ENCODE peak calls at places on chromosomes 16 and 17, in eight cellular contexts. One of them, this sample, is unnamed.

GRCh38 chr17:9902116-9902515 is 3.0 kb downstream of the RCVRN start:
- DNase-seq in lung: no peak
- DNase-seq in GM23248: no peak
- DNase-seq in tibial artery: no peak
- DNase-seq in neuronal stem cell: no peak
- DNase-seq in upper lobe of right lung: no peak
- DNase-seq in pancreas: no peak
- DNase-seq in adrenal gland: no peak
- DNase-seq in this sample: no peak

GRCh38 chr17:73772107-73772705 is 128.0 kb upstream of the SDK2 start:
- DNase-seq in adrenal gland: no peak
- DNase-seq in lung: no peak
- DNase-seq in neuronal stem cell: no peak
- DNase-seq in pancreas: no peak
- DNase-seq in upper lobe of right lung: no peak
- DNase-seq in GM23248: no peak
- DNase-seq in tibial artery: no peak
- DNase-seq in this sample: no peak

GRCh38 chr17:74639704-74640142 is 16.2 kb upstream of the CD300E start:
- DNase-seq in pancreas: no peak
- DNase-seq in lung: no peak
- DNase-seq in upper lobe of right lung: peak; percentile 45
- DNase-seq in tibial artery: peak; percentile 65
- DNase-seq in GM23248: no peak
- DNase-seq in neuronal stem cell: no peak
- DNase-seq in adrenal gland: no peak
- DNase-seq in this sample: no peak

GRCh38 chr17:83071365-83071764 is 8.0 kb upstream of the METRNL start:
- DNase-seq in adrenal gland: no peak
- DNase-seq in neuronal stem cell: no peak
- DNase-seq in pancreas: no peak
- DNase-seq in lung: no peak
- DNase-seq in tibial artery: no peak
- DNase-seq in upper lobe of right lung: no peak
- DNase-seq in GM23248: no peak
- DNase-seq in this sample: no peak

GRCh38 chr16:77896357-77896972 is 108.1 kb downstream of the VAT1L start:
- DNase-seq in GM23248: no peak
- DNase-seq in lung: no peak
- DNase-seq in tibial artery: no peak
- DNase-seq in neuronal stem cell: no peak
- DNase-seq in adrenal gland: peak; percentile 20
- DNase-seq in upper lobe of right lung: no peak
- DNase-seq in pancreas: no peak
- DNase-seq in this sample: no peak

GRCh38 chr17:11935734-11936406 is 61.4 kb downstream of the ZNF18 start:
- DNase-seq in GM23248: peak; percentile 40
- DNase-seq in pancreas: no peak
- DNase-seq in lung: peak; percentile 38
- DNase-seq in tibial artery: no peak
- DNase-seq in neuronal stem cell: peak; percentile 78
- DNase-seq in adrenal gland: peak; percentile 20
- DNase-seq in upper lobe of right lung: no peak
- DNase-seq in this sample: no peak

GRCh38 chr17:58378895-58379824 is 27.2 kb upstream of the SUPT4H1 start:
- DNase-seq in neuronal stem cell: no peak
- DNase-seq in adrenal gland: no peak
- DNase-seq in GM23248: no peak
- DNase-seq in tibial artery: no peak
- DNase-seq in upper lobe of right lung: no peak
- DNase-seq in pancreas: no peak
- DNase-seq in lung: no peak
- DNase-seq in this sample: no peak

GRCh38 chr17:48541574-48542113 is 3.3 kb downstream of the HOXB2 start:
- DNase-seq in adrenal gland: peak; percentile 72
- DNase-seq in lung: no peak
- DNase-seq in neuronal stem cell: no peak
- DNase-seq in pancreas: no peak
- DNase-seq in tibial artery: no peak
- DNase-seq in GM23248: peak; percentile 88
- DNase-seq in upper lobe of right lung: peak; percentile 69
- DNase-seq in this sample: peak; percentile 72

GRCh38 chr17:31401456-31402254 is 10.2 kb downstream of the RAB11FIP4 start:
- DNase-seq in pancreas: no peak
- DNase-seq in upper lobe of right lung: no peak
- DNase-seq in neuronal stem cell: no peak
- DNase-seq in tibial artery: peak; percentile 31
- DNase-seq in GM23248: no peak
- DNase-seq in lung: no peak
- DNase-seq in adrenal gland: peak; percentile 0
- DNase-seq in this sample: no peak

GRCh38 chr17:75756451-75757085 is 8.4 kb downstream of the GALK1 start:
- DNase-seq in neuronal stem cell: no peak
- DNase-seq in GM23248: no peak
- DNase-seq in upper lobe of right lung: no peak
- DNase-seq in lung: no peak
- DNase-seq in tibial artery: peak; percentile 62
- DNase-seq in pancreas: no peak
- DNase-seq in adrenal gland: no peak
- DNase-seq in this sample: no peak

GRCh38 chr17:48715496-48716399 is 6.6 kb downstream of the PRAC1 start:
- DNase-seq in neuronal stem cell: no peak
- DNase-seq in lung: no peak
- DNase-seq in adrenal gland: no peak
- DNase-seq in upper lobe of right lung: no peak
- DNase-seq in tibial artery: no peak
- DNase-seq in pancreas: no peak
- DNase-seq in GM23248: no peak
- DNase-seq in this sample: no peak

GRCh38 chr17:33696102-33696501 is 403.0 kb upstream of the ASIC2 start:
- DNase-seq in lung: no peak
- DNase-seq in upper lobe of right lung: no peak
- DNase-seq in pancreas: no peak
- DNase-seq in GM23248: no peak
- DNase-seq in adrenal gland: no peak
- DNase-seq in neuronal stem cell: no peak
- DNase-seq in tibial artery: no peak
- DNase-seq in this sample: no peak

GRCh38 chr16:12646490-12647274 is 157.0 kb downstream of the CPPED1 start:
- DNase-seq in upper lobe of right lung: no peak
- DNase-seq in tibial artery: no peak
- DNase-seq in lung: no peak
- DNase-seq in adrenal gland: no peak
- DNase-seq in pancreas: no peak
- DNase-seq in neuronal stem cell: no peak
- DNase-seq in GM23248: peak; percentile 38
- DNase-seq in this sample: no peak

GRCh38 chr16:9126609-9127008 is 35.2 kb downstream of the HAPSTR1 start:
- DNase-seq in adrenal gland: no peak
- DNase-seq in lung: peak; percentile 15
- DNase-seq in GM23248: no peak
- DNase-seq in neuronal stem cell: no peak
- DNase-seq in pancreas: no peak
- DNase-seq in tibial artery: no peak
- DNase-seq in upper lobe of right lung: no peak
- DNase-seq in this sample: no peak

GRCh38 chr16:9124908-9125584 is 33.6 kb downstream of the HAPSTR1 start:
- DNase-seq in tibial artery: no peak
- DNase-seq in pancreas: no peak
- DNase-seq in neuronal stem cell: no peak
- DNase-seq in GM23248: no peak
- DNase-seq in adrenal gland: no peak
- DNase-seq in upper lobe of right lung: no peak
- DNase-seq in lung: peak; percentile 27
- DNase-seq in this sample: no peak

GRCh38 chr16:9125658-9126492 is 34.4 kb downstream of the HAPSTR1 start:
- DNase-seq in neuronal stem cell: no peak
- DNase-seq in pancreas: no peak
- DNase-seq in GM23248: no peak
- DNase-seq in tibial artery: no peak
- DNase-seq in upper lobe of right lung: no peak
- DNase-seq in adrenal gland: no peak
- DNase-seq in lung: peak; percentile 17
- DNase-seq in this sample: no peak

GRCh38 chr16:9124444-9124843 is 33.0 kb downstream of the HAPSTR1 start:
- DNase-seq in upper lobe of right lung: no peak
- DNase-seq in adrenal gland: no peak
- DNase-seq in pancreas: no peak
- DNase-seq in tibial artery: no peak
- DNase-seq in GM23248: no peak
- DNase-seq in neuronal stem cell: no peak
- DNase-seq in lung: peak; percentile 22
- DNase-seq in this sample: no peak

GRCh38 chr16:9128346-9129342 is 37.2 kb downstream of the HAPSTR1 start:
- DNase-seq in adrenal gland: no peak
- DNase-seq in tibial artery: no peak
- DNase-seq in upper lobe of right lung: no peak
- DNase-seq in GM23248: no peak
- DNase-seq in neuronal stem cell: no peak
- DNase-seq in lung: peak; percentile 28
- DNase-seq in pancreas: no peak
- DNase-seq in this sample: no peak
- H3K27ac ChIP-seq in adrenal gland: no peak overlapping the region
- H3K27ac ChIP-seq in tibial artery: peak overlapping the region; percentile 40
- H3K27ac ChIP-seq in upper lobe of right lung: peak overlapping the region; percentile 9
- H3K27ac ChIP-seq in GM23248: peak overlapping the region; percentile 65
- H3K27ac ChIP-seq in neuronal stem cell: no peak overlapping the region
- H3K27ac ChIP-seq in lung: no peak overlapping the region
- H3K27ac ChIP-seq in pancreas: no peak overlapping the region
- H3K27ac ChIP-seq in this sample: no peak overlapping the region

GRCh38 chr17:45290269-45290765 is 26.5 kb downstream of the MAP3K14 start:
- DNase-seq in upper lobe of right lung: no peak
- DNase-seq in lung: no peak
- DNase-seq in GM23248: no peak
- DNase-seq in tibial artery: no peak
- DNase-seq in neuronal stem cell: no peak
- DNase-seq in pancreas: no peak
- DNase-seq in adrenal gland: peak; percentile 14
- DNase-seq in this sample: no peak
- H3K27me3 ChIP-seq in upper lobe of right lung: no peaks in the 10 kb centered on the region
- H3K27me3 ChIP-seq in lung: no peaks in the 10 kb centered on the region
- H3K27me3 ChIP-seq in GM23248: no peaks in the 10 kb centered on the region
- H3K27me3 ChIP-seq in tibial artery: no peaks in the 10 kb centered on the region
- H3K27me3 ChIP-seq in neuronal stem cell: no peaks in the 10 kb centered on the region
- H3K27me3 ChIP-seq in pancreas: no peaks in the 10 kb centered on the region
- H3K27me3 ChIP-seq in adrenal gland: no peaks in the 10 kb centered on the region
- H3K27me3 ChIP-seq in this sample: no peaks in the 10 kb centered on the region

GRCh38 chr17:64778102-64778366 is 115.9 kb upstream of the SMURF2 start:
- DNase-seq in GM23248: peak; percentile 15
- DNase-seq in pancreas: no peak
- DNase-seq in lung: no peak
- DNase-seq in tibial artery: no peak
- DNase-seq in adrenal gland: no peak
- DNase-seq in neuronal stem cell: no peak
- DNase-seq in upper lobe of right lung: no peak
- DNase-seq in this sample: no peak

GRCh38 chr17:64777413-64778101 is 115.5 kb upstream of the SMURF2 start:
- DNase-seq in neuronal stem cell: no peak
- DNase-seq in adrenal gland: peak; percentile 41
- DNase-seq in upper lobe of right lung: peak; percentile 80
- DNase-seq in pancreas: no peak
- DNase-seq in GM23248: no peak
- DNase-seq in tibial artery: peak; percentile 69
- DNase-seq in lung: no peak
- DNase-seq in this sample: no peak

GRCh38 chr17:64780096-64781012 is 118.2 kb upstream of the SMURF2 start:
- DNase-seq in upper lobe of right lung: peak; percentile 93
- DNase-seq in neuronal stem cell: no peak
- DNase-seq in adrenal gland: peak; percentile 56
- DNase-seq in lung: peak; percentile 83
- DNase-seq in pancreas: peak; percentile 83
- DNase-seq in tibial artery: peak; percentile 73
- DNase-seq in GM23248: peak; percentile 51
- DNase-seq in this sample: peak; percentile 48

GRCh38 chr17:64779344-64780095 is 117.4 kb upstream of the SMURF2 start:
- DNase-seq in lung: no peak
- DNase-seq in adrenal gland: no peak
- DNase-seq in neuronal stem cell: no peak
- DNase-seq in pancreas: no peak
- DNase-seq in tibial artery: peak; percentile 68
- DNase-seq in upper lobe of right lung: peak; percentile 75
- DNase-seq in GM23248: no peak
- DNase-seq in this sample: no peak

DNA sequence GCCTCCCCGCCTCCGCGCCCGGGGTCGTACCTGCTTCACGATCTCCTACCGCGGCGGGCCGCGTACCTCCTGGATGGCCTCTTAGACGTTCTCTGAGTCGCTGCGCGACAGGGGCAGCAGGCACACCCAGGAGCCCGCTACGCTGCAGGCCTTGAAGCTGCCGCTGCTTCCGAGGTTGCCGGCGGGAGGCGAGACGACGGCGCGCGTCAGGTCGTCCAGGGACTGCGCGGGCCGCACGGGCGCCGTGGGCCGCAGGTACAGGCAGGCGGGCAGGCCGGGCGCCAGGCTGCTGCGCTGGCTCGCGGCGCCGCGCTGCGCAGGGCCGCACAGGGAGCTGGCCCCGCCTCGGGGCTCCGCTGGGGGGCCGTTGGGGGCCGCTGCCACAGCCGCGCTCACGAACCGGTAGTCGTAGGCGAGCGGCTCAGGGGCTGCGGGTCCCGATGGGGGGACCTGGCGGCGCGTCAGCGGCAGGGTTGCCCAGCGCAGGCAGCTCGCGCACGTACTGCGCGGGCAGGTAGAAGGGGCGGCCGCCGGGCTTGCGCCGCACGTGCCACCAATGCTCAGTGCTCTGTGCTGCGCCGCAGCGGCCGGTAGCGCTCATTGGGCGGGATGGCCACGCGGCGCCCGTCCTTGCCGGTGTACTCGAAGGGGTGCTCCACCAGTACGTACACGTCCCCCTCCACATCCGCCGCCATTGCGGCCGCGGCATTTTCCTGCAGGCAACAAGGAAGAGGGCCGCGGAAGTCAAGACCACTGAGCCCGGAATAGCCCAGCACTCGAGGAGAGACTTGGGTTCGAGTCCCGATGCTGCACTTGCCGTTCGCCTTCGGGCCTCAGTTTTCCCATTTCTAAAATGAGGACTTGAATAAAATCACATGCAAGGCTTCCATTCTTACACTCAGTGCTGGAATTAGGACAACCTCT is 116.5 kb upstream of the SMURF2 start:
- DNase-seq in GM23248: peak; percentile 47
- DNase-seq in lung: no peak
- DNase-seq in neuronal stem cell: no peak
- DNase-seq in pancreas: peak; percentile 73
- DNase-seq in tibial artery: peak; percentile 67
- DNase-seq in upper lobe of right lung: peak; percentile 76
- DNase-seq in adrenal gland: no peak
- DNase-seq in this sample: no peak
- H3K27ac ChIP-seq in GM23248: no peak overlapping the region
- H3K27ac ChIP-seq in lung: peak overlapping the region; percentile 49
- H3K27ac ChIP-seq in neuronal stem cell: no peak overlapping the region
- H3K27ac ChIP-seq in pancreas: peak overlapping the region; percentile 50
- H3K27ac ChIP-seq in tibial artery: no peak overlapping the region
- H3K27ac ChIP-seq in upper lobe of right lung: peak overlapping the region; percentile 58
- H3K27ac ChIP-seq in adrenal gland: peak overlapping the region; percentile 71
- H3K27ac ChIP-seq in this sample: no peak overlapping the region

DNA sequence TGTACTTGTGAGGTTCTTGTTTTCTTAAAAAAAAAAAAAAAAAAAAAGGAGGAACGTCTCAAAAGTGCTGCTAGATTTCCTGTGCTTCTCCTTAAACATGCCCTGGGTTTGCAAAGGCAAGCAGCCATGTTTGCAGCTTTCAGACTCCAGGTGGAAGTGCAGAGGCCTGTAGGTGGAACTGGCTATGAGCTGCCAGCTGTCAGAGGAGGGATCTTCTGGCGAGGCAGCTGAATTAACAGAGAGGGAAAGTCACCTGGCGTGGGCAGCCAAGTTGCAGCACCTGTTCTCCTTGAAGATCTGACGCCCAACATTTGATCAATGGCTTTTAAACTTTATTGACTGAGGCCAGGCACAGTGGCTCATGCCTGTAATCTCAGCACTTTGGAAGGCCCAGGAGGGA is 3.6 kb downstream of the MARVELD3 start:
- DNase-seq in lung: no peak
- DNase-seq in upper lobe of right lung: no peak
- DNase-seq in pancreas: no peak
- DNase-seq in neuronal stem cell: no peak
- DNase-seq in tibial artery: peak; percentile 31
- DNase-seq in adrenal gland: no peak
- DNase-seq in GM23248: no peak
- DNase-seq in this sample: no peak
- H3K27me3 ChIP-seq in lung: peaks cover 4% of the 10 kb centered on the region
- H3K27me3 ChIP-seq in upper lobe of right lung: peaks cover 20% of the 10 kb centered on the region
- H3K27me3 ChIP-seq in pancreas: no peaks in the 10 kb centered on the region
- H3K27me3 ChIP-seq in neuronal stem cell: peaks cover 8% of the 10 kb centered on the region
- H3K27me3 ChIP-seq in tibial artery: peaks cover 31% of the 10 kb centered on the region
- H3K27me3 ChIP-seq in adrenal gland: peaks cover 18% of the 10 kb centered on the region
- H3K27me3 ChIP-seq in GM23248: peaks cover 22% of the 10 kb centered on the region
- H3K27me3 ChIP-seq in this sample: peaks cover 12% of the 10 kb centered on the region

This sample was measured in CD8-positive, alpha-beta T cell.